ENCODE peak calls at places on chromosomes 7 and 10, in nine cellular contexts. U is posterior cingulate gyrus; J is anterior cingulate cortex; R is activated naive CD8-positive, alpha-beta T cell treated with anti-CD3 and anti-CD28 coated beads for 36 hours; A is GM06990; Z is ACHN; B is nucleus accumbens; M is activated T-cell treated with anti-CD3 and anti-CD28 coated beads, Interleukin-2, amount 50 U/mL, for 48 hours; W is GM12878. G is an unnamed sample.

GRCh38 chr10:88459523-88459922 is 123.6 kb downstream of the RNLS start:
- DNase-seq in J (no peak), W (no peak), U (no peak), B (no peak), Z (no peak), A (no peak), M (no peak), R (no peak), G (no peak)

GRCh38 chr7:102061981-102062390 is 224.7 kb upstream of the SH2B2 start:
- DNase-seq in W (peak), Z (peak), A (peak), R (no peak), J (no peak), M (no peak), U (no peak), B (no peak), G (peak)

GRCh38 chr10:125117941-125118630 is 42.3 kb downstream of the CTBP2 start:
- DNase-seq in J (no peak), R (no peak), B (no peak), A (no peak), U (no peak), W (no peak), Z (no peak), M (no peak), G (no peak)

GRCh38 chr10:5500162-5500670 is 846 bp upstream of the CALML5 start:
- DNase-seq in R (no peak), A (no peak), Z (no peak), M (no peak), B (no peak), W (no peak), J (no peak), U (no peak), G (no peak)

GRCh38 chr10:126468876-126469643 is 80.8 kb upstream of the ADAM12 start:
- DNase-seq in W (no peak), M (no peak), U (no peak), Z (no peak), B (no peak), R (no peak), J (no peak), A (no peak), G (no peak)

GRCh38 chr7:98619450-98620321 is 2.6 kb downstream of the NPTX2 start:
- DNase-seq in A (no peak), B (no peak), U (peak), J (no peak), W (no peak), R (no peak), M (no peak), Z (peak), G (peak)

GRCh38 chr7:17233643-17234397 is 64.6 kb upstream of the AHR start:
- DNase-seq in Z (peak), J (no peak), R (peak), M (peak), B (no peak), W (peak), U (no peak), A (no peak), G (no peak)

GRCh38 chr7:1255083-1255816 is 22.6 kb downstream of the UNCX start:
- DNase-seq in Z (no peak), M (no peak), B (no peak), R (no peak), J (no peak), W (no peak), A (no peak), U (no peak), G (no peak)

GRCh38 chr10:114998993-114999392 is 61.0 kb downstream of the TRUB1 start:
- DNase-seq in Z (no peak), A (no peak), B (no peak), J (no peak), M (no peak), R (no peak), W (no peak), U (no peak), G (no peak)

GRCh38 chr7:91082854-91083495 is 181.3 kb upstream of the FZD1 start:
- DNase-seq in Z (peak), R (no peak), W (no peak), M (no peak), A (no peak), B (no peak), U (no peak), J (no peak), G (no peak)

GRCh38 chr10:111161109-111161874 is 84.5 kb downstream of the ADRA2A start:
- DNase-seq in M (no peak), W (no peak), B (no peak), U (no peak), Z (no peak), A (no peak), R (no peak), J (no peak), G (no peak)

GRCh38 chr10:46255696-46256355 is 31.0 kb upstream of the ANTXRL start:
- DNase-seq in J (peak), B (peak), U (peak), W (no peak), A (no peak), Z (peak), R (peak), M (peak), G (peak)

GRCh38 chr7:153027904-153028303 is 268.4 kb downstream of the ACTR3B start:
- DNase-seq in R (no peak), J (no peak), B (no peak), Z (no peak), A (no peak), U (no peak), M (no peak), W (no peak), G (no peak)

GRCh38 chr7:73967832-73968295 is 60.1 kb upstream of the ELN start:
- DNase-seq in U (no peak), Z (no peak), R (no peak), A (no peak), M (no peak), J (no peak), B (no peak), W (no peak), G (no peak)

G was measured in GM13976.